ENCODE peak calls at places on chromosome 18, in six cellular contexts. Y is WERI-Rb-1, G is astrocyte of the spinal cord, M is left ventricle myocardium inferior, J is H7, R is PC-9. O is an unnamed sample.

GRCh38 chr18:10100236-10100635 is 186.4 kb downstream of the VAPA start:
- DNase-seq in Y (peak; percentile 31), G (no peak), M (no peak), J (no peak), R (no peak), O (no peak)

GRCh38 chr18:47737956-47738355 is 192.5 kb downstream of the SMAD2 start:
- DNase-seq in Y (peak; percentile 7), G (no peak), M (no peak), J (no peak), R (no peak), O (no peak)

GRCh38 chr18:70892381-70892780 is 603.5 kb downstream of the SOCS6 start:
- DNase-seq in Y (no peak), G (no peak), M (no peak), J (no peak), R (no peak), O (no peak)

GRCh38 chr18:48022531-48023330 is 92.3 kb upstream of the SMAD2 start:
- DNase-seq in Y (peak; percentile 69), G (peak; percentile 66), M (no peak), J (peak; percentile 76), R (peak; percentile 71), O (no peak)

GRCh38 chr18:48186084-48186798 is 222.9 kb downstream of the ZBTB7C start:
- DNase-seq in Y (no peak), G (no peak), M (no peak), J (no peak), R (peak; percentile 83), O (peak; percentile 28)

GRCh38 chr18:7158201-7158600 is 40.6 kb upstream of the LAMA1 start:
- DNase-seq in Y (no peak), G (peak; percentile 52), M (no peak), J (no peak), R (no peak), O (no peak)

GRCh38 chr18:76687271-76688006 is 134.9 kb upstream of the ZNF236 start:
- DNase-seq in Y (no peak), G (peak; percentile 56), M (no peak), J (peak; percentile 76), R (peak; percentile 50), O (no peak)

GRCh38 chr18:8601277-8602032 is 7.8 kb upstream of the RAB12 start:
- DNase-seq in Y (no peak), G (no peak), M (no peak), J (no peak), R (peak; percentile 66), O (no peak)

GRCh38 chr18:24983566-24983965 is 368.4 kb downstream of the ZNF521 start:
- DNase-seq in Y (no peak), G (no peak), M (no peak), J (peak; percentile 9), R (no peak), O (no peak)

GRCh38 chr18:23805898-23806297 is 116.6 kb downstream of the LAMA3 start:
- DNase-seq in Y (no peak), G (peak; percentile 63), M (no peak), J (no peak), R (no peak), O (no peak)

GRCh38 chr18:45719106-45719505 is 4.9 kb upstream of the SLC14A1 start:
- DNase-seq in Y (no peak), G (no peak), M (no peak), J (no peak), R (no peak), O (no peak)

GRCh38 chr18:34158881-34159690 is 65.6 kb downstream of the NOL4 start:
- DNase-seq in Y (peak; percentile 82), G (peak; percentile 39), M (no peak), J (peak; percentile 85), R (no peak), O (no peak)

GRCh38 chr18:11005528-11005927 is 143.8 kb downstream of the PIEZO2 start:
- DNase-seq in Y (no peak), G (peak; percentile 83), M (no peak), J (peak; percentile 24), R (no peak), O (no peak)

GRCh38 chr18:8947576-8947975 is 154.9 kb upstream of the NDUFV2 start:
- DNase-seq in Y (no peak), G (peak; percentile 40), M (no peak), J (no peak), R (no peak), O (no peak)

GRCh38 chr18:79598046-79598884 is 81.3 kb upstream of the CTDP1 start:
- DNase-seq in Y (no peak), G (no peak), M (peak; percentile 11), J (no peak), R (no peak), O (no peak)

GRCh38 chr18:56112984-56113383 is 525.0 kb upstream of the TCF4 start:
- DNase-seq in Y (no peak), G (no peak), M (no peak), J (no peak), R (no peak), O (no peak)

GRCh38 chr18:23573948-23574431 is 12.3 kb downstream of the NPC1 start:
- DNase-seq in Y (no peak), G (peak; percentile 72), M (no peak), J (peak; percentile 54), R (peak; percentile 76), O (no peak)

GRCh38 chr18:32511147-32511546 is 40.5 kb upstream of the GAREM1 start:
- DNase-seq in Y (no peak), G (no peak), M (no peak), J (no peak), R (no peak), O (no peak)

GRCh38 chr18:3594760-3595241 is 144.8 kb downstream of the TGIF1 start:
- DNase-seq in Y (peak; percentile 36), G (peak; percentile 58), M (peak; percentile 32), J (no peak), R (peak; percentile 49), O (no peak)

GRCh38 chr18:56221195-56222065 is 417.0 kb downstream of the TXNL1 start:
- DNase-seq in Y (peak; percentile 70), G (no peak), M (no peak), J (no peak), R (peak; percentile 60), O (no peak)

GRCh38 chr18:14917311-14917710 is 169.3 kb downstream of the ANKRD30B start:
- DNase-seq in Y (no peak), G (no peak), M (no peak), J (no peak), R (no peak), O (no peak)

GRCh38 chr18:79182047-79182713 is 113.0 kb downstream of the ATP9B start:
- DNase-seq in Y (no peak), G (no peak), M (no peak), J (peak; percentile 61), R (no peak), O (no peak)

GRCh38 chr18:45248240-45248903 is 366.9 kb upstream of the SLC14A2 start:
- DNase-seq in Y (no peak), G (peak; percentile 82), M (no peak), J (no peak), R (no peak), O (no peak)

GRCh38 chr18:43587538-43588153 is 310.4 kb upstream of the SYT4 start:
- DNase-seq in Y (no peak), G (peak; percentile 46), M (no peak), J (peak; percentile 48), R (no peak), O (no peak)
- H3K4me3 ChIP-seq in Y (no peak overlapping the region), G (no peak overlapping the region), M (no peak overlapping the region), J (no peak overlapping the region), R (no peak overlapping the region), O (no peak overlapping the region)

GRCh38 chr18:37160038-37160745 is 331.3 kb downstream of the KIAA1328 start:
- DNase-seq in Y (no peak), G (peak; percentile 7), M (no peak), J (peak; percentile 6), R (no peak), O (no peak)
- H3K4me3 ChIP-seq in Y (no peak overlapping the region), G (no peak overlapping the region), M (no peak overlapping the region), J (no peak overlapping the region), R (no peak overlapping the region), O (no peak overlapping the region)

GRCh38 chr18:58865714-58866113 is 1.0 kb downstream of the ZNF532 start:
- DNase-seq in Y (no peak), G (no peak), M (no peak), J (no peak), R (no peak), O (no peak)
- H3K4me3 ChIP-seq in Y (no peak overlapping the region), G (peak overlapping the region; percentile 7), M (peak overlapping the region; percentile 73), J (peak overlapping the region; percentile 2), R (no peak overlapping the region), O (no peak overlapping the region)

GRCh38 chr18:35466334-35466733 is 31.4 kb downstream of the INO80C start:
- DNase-seq in Y (no peak), G (no peak), M (no peak), J (no peak), R (no peak), O (no peak)

GRCh38 chr18:35466815-35467623 is 30.7 kb downstream of the INO80C start:
- DNase-seq in Y (no peak), G (no peak), M (no peak), J (no peak), R (no peak), O (no peak)

GRCh38 chr18:35463837-35464236 is 33.9 kb downstream of the INO80C start:
- DNase-seq in Y (no peak), G (no peak), M (no peak), J (no peak), R (no peak), O (no peak)

GRCh38 chr18:35463050-35463449 is 34.7 kb downstream of the INO80C start:
- DNase-seq in Y (no peak), G (peak; percentile 26), M (no peak), J (no peak), R (no peak), O (no peak)

GRCh38 chr18:35464731-35465728 is 32.7 kb downstream of the INO80C start:
- DNase-seq in Y (no peak), G (no peak), M (no peak), J (no peak), R (no peak), O (no peak)
- H3K4me3 ChIP-seq in Y (no peak overlapping the region), G (no peak overlapping the region), M (no peak overlapping the region), J (no peak overlapping the region), R (no peak overlapping the region), O (no peak overlapping the region)

O was measured in keratinocyte.